ENCODE peak calls at places on chromosomes 3 and 15, in seven cellular contexts. One of them, this sample, is unnamed.

GRCh38 chr3:159077860-159078259 is 276.0 kb downstream of the MFSD1 start:
- DNase-seq in psoas muscle: no peak
- DNase-seq in fibroblast of villous mesenchyme: peak; percentile 49
- DNase-seq in ELF-1: no peak
- DNase-seq in GF-D8: no peak
- DNase-seq in SW480: no peak
- DNase-seq in nephron progenitor cell: no peak
- DNase-seq in this sample: no peak

GRCh38 chr3:122213650-122214049 is 30.2 kb downstream of the CASR start:
- DNase-seq in psoas muscle: no peak
- DNase-seq in fibroblast of villous mesenchyme: no peak
- DNase-seq in ELF-1: no peak
- DNase-seq in GF-D8: no peak
- DNase-seq in SW480: no peak
- DNase-seq in nephron progenitor cell: no peak
- DNase-seq in this sample: no peak

GRCh38 chr3:69084326-69084667 is 440 bp upstream of the ARL6IP5 start:
- DNase-seq in psoas muscle: no peak
- DNase-seq in fibroblast of villous mesenchyme: peak; percentile 81
- DNase-seq in ELF-1: peak; percentile 7
- DNase-seq in GF-D8: no peak
- DNase-seq in SW480: peak; percentile 47
- DNase-seq in nephron progenitor cell: no peak
- DNase-seq in this sample: peak; percentile 73

GRCh38 chr3:160446522-160447056 is 3.0 kb downstream of the TRIM59 start:
- DNase-seq in psoas muscle: no peak
- DNase-seq in fibroblast of villous mesenchyme: no peak
- DNase-seq in ELF-1: no peak
- DNase-seq in GF-D8: no peak
- DNase-seq in SW480: no peak
- DNase-seq in nephron progenitor cell: no peak
- DNase-seq in this sample: no peak

GRCh38 chr15:53530762-53531161 is 228.7 kb downstream of the WDR72 start:
- DNase-seq in psoas muscle: no peak
- DNase-seq in fibroblast of villous mesenchyme: no peak
- DNase-seq in ELF-1: no peak
- DNase-seq in GF-D8: no peak
- DNase-seq in SW480: no peak
- DNase-seq in nephron progenitor cell: peak; percentile 16
- DNase-seq in this sample: no peak

GRCh38 chr3:182259579-182259978 is 533.7 kb upstream of the ATP11B start:
- DNase-seq in psoas muscle: no peak
- DNase-seq in fibroblast of villous mesenchyme: no peak
- DNase-seq in ELF-1: no peak
- DNase-seq in GF-D8: no peak
- DNase-seq in SW480: no peak
- DNase-seq in nephron progenitor cell: peak; percentile 39
- DNase-seq in this sample: no peak

GRCh38 chr15:95291878-95292472 is 1038.5 kb upstream of the NR2F2 start:
- DNase-seq in psoas muscle: no peak
- DNase-seq in fibroblast of villous mesenchyme: peak; percentile 62
- DNase-seq in ELF-1: no peak
- DNase-seq in GF-D8: no peak
- DNase-seq in SW480: peak; percentile 39
- DNase-seq in nephron progenitor cell: no peak
- DNase-seq in this sample: peak; percentile 40

GRCh38 chr15:93378547-93378946 is 289.5 kb upstream of the RGMA start:
- DNase-seq in psoas muscle: no peak
- DNase-seq in fibroblast of villous mesenchyme: no peak
- DNase-seq in ELF-1: no peak
- DNase-seq in GF-D8: no peak
- DNase-seq in SW480: no peak
- DNase-seq in nephron progenitor cell: no peak
- DNase-seq in this sample: no peak

GRCh38 chr3:193207290-193207689 is 33.7 kb upstream of the PLAAT1 start:
- DNase-seq in psoas muscle: no peak
- DNase-seq in fibroblast of villous mesenchyme: no peak
- DNase-seq in ELF-1: no peak
- DNase-seq in GF-D8: no peak
- DNase-seq in SW480: no peak
- DNase-seq in nephron progenitor cell: no peak
- DNase-seq in this sample: no peak

GRCh38 chr3:111472556-111472955 is 69.4 kb upstream of the CD96 start:
- DNase-seq in psoas muscle: no peak
- DNase-seq in fibroblast of villous mesenchyme: no peak
- DNase-seq in ELF-1: no peak
- DNase-seq in GF-D8: no peak
- DNase-seq in SW480: no peak
- DNase-seq in nephron progenitor cell: no peak
- DNase-seq in this sample: no peak

This sample was measured in NCI-H460.